ENCODE peak calls at places on chromosomes 4 and X, in four cellular contexts. O, W, X and P are unnamed samples.

GRCh38 chr4:139866270-139866962 is 200.8 kb downstream of the MGST2 start:
- DNase-seq in O (no peak), W (no peak), X (no peak), P (no peak)

GRCh38 chrX:133448512-133449076 is 33.3 kb upstream of the GPC4 start:
- DNase-seq in O (no peak), W (peak), X (no peak), P (no peak)

GRCh38 chrX:118346258-118347094 is 570 bp downstream of the WDR44 start:
- DNase-seq in O (peak), W (peak), X (no peak), P (peak)

GRCh38 chrX:15723887-15724517 is 14.1 kb upstream of the CA5B start:
- DNase-seq in O (no peak), W (no peak), X (no peak), P (no peak)

GRCh38 chrX:72394518-72395163 is 88.9 kb upstream of the CITED1 start:
- DNase-seq in O (no peak), W (peak), X (peak), P (peak)

GRCh38 chrX:46319750-46320149 is 225.5 kb downstream of the ZNF674 start:
- DNase-seq in O (no peak), W (no peak), X (no peak), P (no peak)

GRCh38 chrX:136047969-136048368 is 62.7 kb downstream of the SLC9A6 start:
- DNase-seq in O (no peak), W (peak), X (peak), P (peak)

GRCh38 chrX:386239-386767 is 404 bp downstream of the PPP2R3B start:
- DNase-seq in O (no peak), W (no peak), X (no peak), P (peak)

GRCh38 chr4:31246856-31247255 is 526.7 kb downstream of the PCDH7 start:
- DNase-seq in O (no peak), W (peak), X (no peak), P (no peak)

GRCh38 chrX:47146121-47146935 is 1.3 kb downstream of the RBM10 start:
- DNase-seq in O (no peak), W (no peak), X (no peak), P (no peak)

GRCh38 chr4:8761824-8762205 is 109.8 kb downstream of the HMX1 start:
- DNase-seq in O (no peak), W (no peak), X (no peak), P (no peak)

GRCh38 chr4:4666693-4667642 is 125.1 kb upstream of the STX18 start:
- DNase-seq in O (no peak), W (no peak), X (no peak), P (no peak)

GRCh38 chrX:121365572-121366161 is 318.3 kb downstream of the GLUD2 start:
- DNase-seq in O (no peak), W (no peak), X (no peak), P (no peak)

GRCh38 chrX:4485917-4486316 is 772.5 kb upstream of the PRKX start:
- DNase-seq in O (no peak), W (no peak), X (no peak), P (no peak)

GRCh38 chr4:80413096-80413495 is 77.6 kb downstream of the CFAP299 start:
- DNase-seq in O (no peak), W (no peak), X (no peak), P (no peak)

GRCh38 chrX:65985922-65986588 is 53.8 kb downstream of the VSIG4 start:
- DNase-seq in O (peak), W (peak), X (peak), P (peak)

GRCh38 chr4:139630991-139631390 is 34.6 kb upstream of the MGST2 start:
- DNase-seq in O (no peak), W (no peak), X (no peak), P (no peak)

GRCh38 chrX:31279359-31279758 is 207.5 kb upstream of the FTHL17 start:
- DNase-seq in O (no peak), W (no peak), X (no peak), P (peak)

GRCh38 chrX:38409289-38409688 is 56.9 kb downstream of the OTC start:
- DNase-seq in O (no peak), W (no peak), X (no peak), P (no peak)

GRCh38 chrX:55907968-55908607 is 190.5 kb downstream of the RRAGB start:
- DNase-seq in O (peak), W (peak), X (no peak), P (peak)

GRCh38 chr4:145066063-145066501 is 31.9 kb downstream of the ANAPC10 start:
- DNase-seq in O (no peak), W (peak), X (no peak), P (no peak)

GRCh38 chr4:80007745-80008149 is 65.3 kb downstream of the ANTXR2 start:
- DNase-seq in O (no peak), W (no peak), X (no peak), P (no peak)

GRCh38 chrX:77017093-77017492 is 430.1 kb upstream of the FGF16 start:
- DNase-seq in O (no peak), W (no peak), X (no peak), P (no peak)

GRCh38 chr4:145552181-145552822 is 66.9 kb upstream of the MMAA start:
- DNase-seq in O (no peak), W (no peak), X (no peak), P (no peak)

GRCh38 chr4:6032249-6033244 is 14.3 kb upstream of the C4orf50 start:
- DNase-seq in O (no peak), W (no peak), X (no peak), P (no peak)

GRCh38 chr4:67762091-67762490 is 7.9 kb upstream of the GNRHR start:
- DNase-seq in O (no peak), W (peak), X (peak), P (peak)

GRCh38 chrX:5829060-5829459 is 399.6 kb downstream of the NLGN4X start:
- DNase-seq in O (no peak), W (no peak), X (no peak), P (no peak)